ENCODE peak calls at places on chromosomes 4 and X, in four cellular contexts. F, U, A and Z are unnamed samples.

GRCh38 chr4:170004656-170005250 is 21.4 kb downstream of the MFAP3L start:
- DNase-seq in F (no peak), U (no peak), A (peak; percentile 42), Z (peak; percentile 9)

GRCh38 chrX:97897998-97898397 is 1014.3 kb downstream of the RPA4 start:
- DNase-seq in F (no peak), U (no peak), A (no peak), Z (no peak)

GRCh38 chr4:82388405-82388804 is 14.6 kb upstream of the HNRNPD start:
- DNase-seq in F (no peak), U (no peak), A (no peak), Z (peak; percentile 13)

GRCh38 chr4:42397256-42397634 is at the start of gene SHISA3:
- DNase-seq in F (peak; percentile 53), U (no peak), A (no peak), Z (no peak)

GRCh38 chr4:134201216-134202098 is at the start of gene PABPC4L:
- DNase-seq in F (peak; percentile 72), U (no peak), A (peak; percentile 42), Z (peak; percentile 78)

GRCh38 chr4:5571646-5572045 is 136.7 kb downstream of the EVC2 start:
- DNase-seq in F (no peak), U (no peak), A (no peak), Z (no peak)

GRCh38 chr4:38982356-38983095 is 49.7 kb downstream of the TMEM156 start:
- DNase-seq in F (no peak), U (no peak), A (no peak), Z (peak; percentile 41)

GRCh38 chr4:77433102-77433733 is 172.4 kb upstream of the CXCL13 start:
- DNase-seq in F (peak; percentile 62), U (no peak), A (peak; percentile 30), Z (peak; percentile 72)